ENCODE peak calls at places on chromosomes 7 and 10, in six cellular contexts. Z is HepG2, G is HCT116, E is GM12878, F is K562, D is H1. N is an unnamed sample.

GRCh38 chr10:103501186-103501585 is 7.7 kb downstream of the NEURL1 start:
- DNase-seq in F (no peak), G (no peak), E (no peak), D (no peak), Z (no peak), N (no peak)

GRCh38 chr7:133561361-133561760 is 308.5 kb downstream of the EXOC4 start:
- DNase-seq in F (no peak), Z (no peak), G (no peak), E (no peak), D (no peak), N (no peak)

GRCh38 chr7:55065079-55065478 is 46.3 kb downstream of the EGFR start:
- DNase-seq in G (peak), Z (no peak), F (no peak), D (no peak), E (peak), N (no peak)

GRCh38 chr7:44259547-44260457 is 59.0 kb downstream of the YKT6 start:
- DNase-seq in Z (peak), D (no peak), F (no peak), E (no peak), G (no peak), N (no peak)

GRCh38 chr7:72278550-72278949 is 133.6 kb downstream of the CALN1 start:
- DNase-seq in D (no peak), Z (no peak), E (no peak), F (no peak), G (no peak), N (no peak)

GRCh38 chr7:141363748-141364147 is 187.5 kb upstream of the AGK start:
- DNase-seq in E (no peak), Z (no peak), F (no peak), D (no peak), G (no peak), N (no peak)

GRCh38 chr7:12067156-12067831 is 143.8 kb upstream of the TMEM106B start:
- DNase-seq in D (peak), F (peak), E (peak), G (peak), Z (peak), N (peak)

GRCh38 chr7:87506243-87507180 is 31.0 kb upstream of the ABCB4 start:
- DNase-seq in F (no peak), G (peak), D (no peak), E (no peak), Z (peak), N (no peak)

GRCh38 chr7:15720849-15721471 is 34.5 kb upstream of the MEOX2 start:
- DNase-seq in E (no peak), Z (peak), G (peak), D (peak), F (peak), N (peak)

GRCh38 chr10:42997151-42997848 is 79.6 kb upstream of the RET start:
- DNase-seq in E (no peak), D (no peak), F (no peak), G (no peak), Z (no peak), N (no peak)

GRCh38 chr10:122894261-122894944 is 15.0 kb upstream of the FAM24B start:
- DNase-seq in Z (no peak), F (no peak), G (no peak), E (no peak), D (no peak), N (no peak)

GRCh38 chr10:119055472-119055871 is 25.1 kb downstream of the EIF3A start:
- DNase-seq in Z (no peak), D (no peak), F (no peak), G (no peak), E (no peak), N (no peak)

GRCh38 chr7:141072548-141073172 is 1.2 kb upstream of the TMEM178B start:
- DNase-seq in Z (no peak), E (no peak), G (no peak), F (no peak), D (peak), N (no peak)

GRCh38 chr7:24199978-24200377 is 84.0 kb upstream of the NPY start:
- DNase-seq in Z (no peak), F (no peak), G (no peak), E (no peak), D (no peak), N (no peak)

GRCh38 chr10:11546581-11546980 is 64.9 kb downstream of the USP6NL start:
- DNase-seq in F (no peak), D (no peak), E (no peak), G (no peak), Z (no peak), N (no peak)

GRCh38 chr7:81469299-81470083 is 300.4 kb downstream of the HGF start:
- DNase-seq in F (no peak), D (no peak), G (no peak), Z (no peak), E (no peak), N (no peak)

GRCh38 chr10:108039821-108040584 is 875.5 kb upstream of the SORCS1 start:
- DNase-seq in E (no peak), G (no peak), D (no peak), Z (no peak), F (no peak), N (no peak)

GRCh38 chr10:98231417-98231816 is 36.6 kb downstream of the LOXL4 start:
- DNase-seq in E (no peak), D (no peak), Z (no peak), F (no peak), G (no peak), N (no peak)

GRCh38 chr7:81515009-81515408 is 254.8 kb downstream of the HGF start:
- DNase-seq in G (no peak), F (no peak), E (no peak), D (no peak), Z (no peak), N (no peak)

DNA sequence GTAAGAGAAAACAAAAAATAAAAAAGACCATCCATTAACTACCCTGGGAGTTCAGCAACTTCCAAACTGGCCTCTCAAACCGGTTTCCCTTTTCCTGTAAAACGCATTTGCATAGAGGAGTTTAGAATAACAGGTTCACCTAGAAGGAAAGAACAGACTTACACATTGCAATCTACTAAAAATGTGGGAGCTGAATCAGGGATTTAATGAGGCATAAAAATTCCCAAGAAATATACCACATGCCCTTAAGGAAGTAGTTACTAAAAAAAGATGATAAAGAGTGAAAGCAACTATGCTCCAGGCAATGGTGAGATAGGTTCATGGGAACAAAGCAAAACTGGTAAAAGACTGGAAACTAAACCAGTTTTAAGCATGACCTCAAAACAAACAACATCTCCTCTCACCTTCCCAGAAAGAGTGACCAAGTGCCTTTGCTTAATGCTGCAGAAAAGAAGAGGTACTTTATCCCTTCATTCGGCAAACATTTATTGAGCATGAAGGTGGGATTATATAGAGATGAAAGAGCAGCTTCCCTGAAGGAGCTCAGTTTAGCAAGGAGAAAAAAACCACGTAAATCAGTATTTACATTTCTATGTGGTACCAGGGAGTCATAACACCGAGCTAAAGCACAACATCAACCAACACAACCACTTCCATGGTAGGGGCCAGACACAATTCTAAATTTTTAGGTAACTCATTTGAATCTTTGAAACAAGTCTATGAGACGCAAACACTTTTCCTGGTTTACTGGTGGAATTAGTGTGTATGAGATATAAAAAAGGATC is 152.8 kb downstream of the SGMS1 start:
- DNase-seq in E (no peak), Z (no peak), F (no peak), G (no peak), D (no peak), N (no peak)
- TF ChIP-seq YY1 in E (no peak), Z (no peak), F (no peak), G (no peak), D (no peak), N (no peak)

GRCh38 chr7:139704308-139704879 is 73.4 kb downstream of the HIPK2 start:
- DNase-seq in G (no peak), Z (no peak), D (no peak), F (no peak), E (no peak), N (no peak)

GRCh38 chr7:139711991-139712753 is 65.6 kb downstream of the HIPK2 start:
- DNase-seq in Z (no peak), F (no peak), E (no peak), D (no peak), G (no peak), N (no peak)

GRCh38 chr7:139706837-139707236 is 71.0 kb downstream of the HIPK2 start:
- DNase-seq in Z (no peak), G (no peak), F (no peak), D (no peak), E (no peak), N (no peak)

GRCh38 chr7:139709460-139709859 is 68.3 kb downstream of the HIPK2 start:
- DNase-seq in G (no peak), Z (no peak), E (no peak), F (no peak), D (no peak), N (no peak)

GRCh38 chr7:139708541-139708940 is 69.3 kb downstream of the HIPK2 start:
- DNase-seq in Z (no peak), D (no peak), E (peak), F (no peak), G (no peak), N (no peak)
- TF ChIP-seq ZNF274 in Z (no peak), D (no peak), E (no peak), F (no peak), G (no peak), N (no peak)

GRCh38 chr10:131073469-131074060 is 238.0 kb downstream of the TCERG1L start:
- DNase-seq in E (no peak), F (no peak), G (no peak), Z (no peak), D (no peak), N (no peak)
- TF ChIP-seq YY1 in E (no peak), F (no peak), G (no peak), Z (no peak), D (no peak), N (no peak)

GRCh38 chr10:33143160-33143728 is 185.2 kb upstream of the ITGB1 start:
- DNase-seq in D (no peak), F (no peak), G (no peak), Z (peak), E (no peak), N (no peak)
- TF ChIP-seq ZNF274 in D (no peak), F (no peak), G (no peak), Z (no peak), E (no peak), N (no peak)

GRCh38 chr10:69172241-69172998 is 7.6 kb upstream of the SUPV3L1 start:
- DNase-seq in G (no peak), F (no peak), Z (no peak), E (no peak), D (no peak), N (no peak)
- TF ChIP-seq YY1 in G (no peak), F (no peak), Z (no peak), E (no peak), D (no peak), N (no peak)

GRCh38 chr7:47890125-47890524 is 58.1 kb downstream of the PKD1L1 start:
- DNase-seq in F (no peak), E (no peak), G (no peak), Z (no peak), D (peak), N (no peak)

GRCh38 chr7:47893721-47894365 is 54.4 kb downstream of the PKD1L1 start:
- DNase-seq in Z (no peak), G (no peak), F (no peak), D (no peak), E (no peak), N (no peak)

GRCh38 chr7:47895026-47895425 is 53.2 kb downstream of the PKD1L1 start:
- DNase-seq in E (no peak), F (no peak), Z (no peak), D (no peak), G (no peak), N (no peak)

GRCh38 chr7:47890606-47891005 is 57.7 kb downstream of the PKD1L1 start:
- DNase-seq in Z (no peak), F (no peak), G (no peak), E (no peak), D (no peak), N (no peak)

GRCh38 chr7:47893238-47893637 is 55.0 kb downstream of the PKD1L1 start:
- DNase-seq in Z (peak), G (peak), E (no peak), D (peak), F (peak), N (no peak)
- TF ChIP-seq ZNF274 in Z (no peak), G (no peak), E (no peak), D (no peak), F (no peak), N (no peak)

DNA sequence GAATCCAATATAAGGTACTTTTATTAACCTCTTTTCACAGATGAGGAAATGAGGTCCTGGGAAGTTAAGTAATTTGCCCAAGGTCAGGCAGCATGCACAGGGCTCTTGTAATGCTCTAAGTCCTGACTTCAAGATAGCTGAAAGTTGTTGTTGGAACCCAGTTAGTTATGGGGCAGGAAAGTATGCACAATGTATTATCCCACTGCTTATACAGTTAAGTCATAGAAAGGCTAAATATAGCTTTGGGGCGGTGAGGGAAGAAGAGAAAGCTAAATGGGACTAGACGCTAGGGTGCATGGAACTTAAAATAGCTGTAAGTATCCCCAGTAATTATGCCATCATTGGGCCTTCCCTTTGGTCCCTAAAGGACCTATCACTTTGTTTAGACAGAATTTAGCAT is 9.2 kb downstream of the GLCCI1 start:
- DNase-seq in Z (no peak), F (no peak), D (no peak), E (no peak), G (no peak), N (no peak)
- TF ChIP-seq YY1 in Z (no peak), F (no peak), D (no peak), E (no peak), G (no peak), N (no peak)

GRCh38 chr7:124996778-124997177 is 67.2 kb upstream of the POT1 start:
- DNase-seq in Z (peak), G (no peak), D (no peak), E (no peak), F (no peak), N (no peak)
- TF ChIP-seq ZNF274 in Z (no peak), G (no peak), D (no peak), E (no peak), F (no peak), N (no peak)